ENCODE peak calls at places on chromosomes 4 and X, in four cellular contexts. I is NCI-H1092 treated with DMSO at 0.1 percent for 48 hours, H is AG04450, F is NCI-H2081. Z is an unnamed sample.

GRCh38 chr4:149347139-149347538 is 468.5 kb downstream of the IQCM start:
- DNase-seq in I (no peak), H (no peak), F (no peak), Z (no peak)

GRCh38 chrX:112736310-112736709 is 56.6 kb upstream of the LHFPL1 start:
- DNase-seq in I (no peak), H (no peak), F (no peak), Z (no peak)

GRCh38 chrX:19670854-19671620 is 155.7 kb upstream of the MAP3K15 start:
- DNase-seq in I (no peak), H (peak), F (no peak), Z (no peak)

GRCh38 chrX:10101269-10101668 is 55.5 kb upstream of the CLCN4 start:
- DNase-seq in I (no peak), H (no peak), F (no peak), Z (no peak)

GRCh38 chr4:165369522-165369921 is 9.3 kb upstream of the CPE start:
- DNase-seq in I (no peak), H (no peak), F (no peak), Z (no peak)

GRCh38 chrX:46179748-46180147 is 365.5 kb downstream of the ZNF674 start:
- DNase-seq in I (peak), H (no peak), F (no peak), Z (no peak)

GRCh38 chrX:74280759-74281158 is 23.2 kb upstream of the ZCCHC13 start:
- DNase-seq in I (no peak), H (no peak), F (no peak), Z (peak)

GRCh38 chr4:79334783-79335182 is 8.9 kb upstream of the NAA11 start:
- DNase-seq in I (no peak), H (no peak), F (no peak), Z (no peak)

GRCh38 chr4:186622788-186623464 is 67.6 kb upstream of the MTNR1A start:
- DNase-seq in I (no peak), H (no peak), F (no peak), Z (no peak)

GRCh38 chrX:129540068-129540653 is at the start of gene OCRL:
- DNase-seq in I (peak), H (no peak), F (peak), Z (peak)

GRCh38 chr4:105274090-105274489 is 127.4 kb downstream of the TET2 start:
- DNase-seq in I (no peak), H (no peak), F (no peak), Z (no peak)

GRCh38 chrX:17038277-17038676 is 91.8 kb downstream of the REPS2 start:
- DNase-seq in I (no peak), H (no peak), F (no peak), Z (no peak)

GRCh38 chrX:81876437-81876836 is 674.5 kb downstream of the SH3BGRL start:
- DNase-seq in I (no peak), H (no peak), F (no peak), Z (no peak)

GRCh38 chr4:13980317-13980716 is 352.8 kb upstream of the BOD1L1 start:
- DNase-seq in I (no peak), H (peak), F (no peak), Z (no peak)

GRCh38 chr4:176778491-176778890 is 14.2 kb downstream of the VEGFC start:
- DNase-seq in I (no peak), H (no peak), F (no peak), Z (no peak)

GRCh38 chr4:2954358-2955185 is 8.6 kb downstream of the NOP14 start:
- DNase-seq in I (no peak), H (no peak), F (no peak), Z (peak)

GRCh38 chr4:3300198-3300671 is 7.4 kb downstream of the RGS12 start:
- DNase-seq in I (no peak), H (no peak), F (no peak), Z (no peak)

GRCh38 chr4:56656346-56656643 is 24.8 kb downstream of the HOPX start:
- DNase-seq in I (no peak), H (no peak), F (no peak), Z (peak)

GRCh38 chr4:7739077-7739917 is 200.4 kb downstream of the AFAP1 start:
- DNase-seq in I (no peak), H (no peak), F (no peak), Z (no peak)

GRCh38 chr4:119026662-119027444 is 108.8 kb upstream of the MYOZ2 start:
- DNase-seq in I (no peak), H (no peak), F (no peak), Z (no peak)

GRCh38 chr4:51842167-51842553 is 793 bp upstream of the DCUN1D4 start:
- DNase-seq in I (no peak), H (no peak), F (no peak), Z (no peak)

GRCh38 chr4:234178-234577 is 71.1 kb downstream of the ZNF732 start:
- DNase-seq in I (no peak), H (no peak), F (no peak), Z (no peak)

GRCh38 chr4:3241905-3242304 is 7.1 kb upstream of the MSANTD1 start:
- DNase-seq in I (no peak), H (peak), F (no peak), Z (no peak)

Z was measured in stimulated activated naive B cell treated with anti-CD40 and anti-IgM and Interleukin-4, amounts not matched to agents 10 μg/mL and 1 μg/mL and 100 μg/mL, for 72 hours.